ENCODE peak calls at places on chromosomes 3 and 15, in four cellular contexts. One of them, this sample, is unnamed.

GRCh38 chr3:186477033-186477432 is 67.1 kb downstream of the CRYGS start:
- DNase-seq in HFF-Myc: no peak
- DNase-seq in cardiac fibroblast: no peak
- DNase-seq in foreskin melanocyte: no peak
- DNase-seq in this sample: no peak

GRCh38 chr3:126526668-126527005 is 2.7 kb downstream of the CHST13 start:
- DNase-seq in HFF-Myc: no peak
- DNase-seq in cardiac fibroblast: no peak
- DNase-seq in foreskin melanocyte: no peak
- DNase-seq in this sample: no peak

GRCh38 chr3:45583021-45583851 is 11.3 kb upstream of the LIMD1 start:
- DNase-seq in HFF-Myc: no peak
- DNase-seq in foreskin melanocyte: peak
- DNase-seq in cardiac fibroblast: peak
- DNase-seq in this sample: peak

GRCh38 chr15:67850995-67851535 is 11.2 kb upstream of the RNU6-1 start:
- DNase-seq in HFF-Myc: no peak
- DNase-seq in foreskin melanocyte: no peak
- DNase-seq in cardiac fibroblast: peak
- DNase-seq in this sample: no peak

GRCh38 chr15:34437687-34438086 is at the start of gene GOLGA8A:
- DNase-seq in foreskin melanocyte: no peak
- DNase-seq in HFF-Myc: peak
- DNase-seq in cardiac fibroblast: peak
- DNase-seq in this sample: peak

GRCh38 chr15:70156781-70157261 is 59.1 kb upstream of the TLE3 start:
- DNase-seq in cardiac fibroblast: peak
- DNase-seq in foreskin melanocyte: no peak
- DNase-seq in HFF-Myc: no peak
- DNase-seq in this sample: no peak

GRCh38 chr3:8761866-8762265 is 7.5 kb downstream of the OXTR start:
- DNase-seq in cardiac fibroblast: no peak
- DNase-seq in foreskin melanocyte: no peak
- DNase-seq in HFF-Myc: no peak
- DNase-seq in this sample: no peak

GRCh38 chr3:195352895-195353488 is 82.0 kb upstream of the XXYLT1 start:
- DNase-seq in cardiac fibroblast: peak
- DNase-seq in HFF-Myc: peak
- DNase-seq in foreskin melanocyte: peak
- DNase-seq in this sample: no peak

GRCh38 chr3:113533534-113533892 is 1.2 kb downstream of the SIDT1 start:
- DNase-seq in foreskin melanocyte: no peak
- DNase-seq in HFF-Myc: no peak
- DNase-seq in cardiac fibroblast: no peak
- DNase-seq in this sample: no peak

GRCh38 chr15:27410986-27411385 is 440.0 kb downstream of the GABRG3 start:
- DNase-seq in foreskin melanocyte: no peak
- DNase-seq in cardiac fibroblast: no peak
- DNase-seq in HFF-Myc: no peak
- DNase-seq in this sample: no peak

GRCh38 chr15:88430051-88430450 is 37.1 kb downstream of the MRPL46 start:
- DNase-seq in HFF-Myc: no peak
- DNase-seq in foreskin melanocyte: no peak
- DNase-seq in cardiac fibroblast: no peak
- DNase-seq in this sample: no peak

GRCh38 chr15:34608517-34608916 is 25.1 kb upstream of the GOLGA8B start:
- DNase-seq in HFF-Myc: no peak
- DNase-seq in cardiac fibroblast: no peak
- DNase-seq in foreskin melanocyte: no peak
- DNase-seq in this sample: no peak

GRCh38 chr3:58059349-58060321 is 51.4 kb downstream of the FLNB start:
- DNase-seq in HFF-Myc: no peak
- DNase-seq in cardiac fibroblast: peak
- DNase-seq in foreskin melanocyte: no peak
- DNase-seq in this sample: no peak

GRCh38 chr3:24503499-24504176 is 9.0 kb upstream of the THRB start:
- DNase-seq in foreskin melanocyte: no peak
- DNase-seq in cardiac fibroblast: no peak
- DNase-seq in HFF-Myc: no peak
- DNase-seq in this sample: no peak

GRCh38 chr3:34725774-34726173 is 913.6 kb upstream of the ARPP21 start:
- DNase-seq in foreskin melanocyte: no peak
- DNase-seq in HFF-Myc: no peak
- DNase-seq in cardiac fibroblast: no peak
- DNase-seq in this sample: no peak

GRCh38 chr3:78825118-78825857 is 942.5 kb downstream of the ROBO1 start:
- DNase-seq in cardiac fibroblast: no peak
- DNase-seq in foreskin melanocyte: no peak
- DNase-seq in HFF-Myc: no peak
- DNase-seq in this sample: no peak

GRCh38 chr3:187807086-187807862 is 62.0 kb upstream of the BCL6 start:
- DNase-seq in cardiac fibroblast: peak
- DNase-seq in HFF-Myc: no peak
- DNase-seq in foreskin melanocyte: no peak
- DNase-seq in this sample: no peak

GRCh38 chr3:63228677-63229076 is 49.4 kb upstream of the SYNPR start:
- DNase-seq in foreskin melanocyte: no peak
- DNase-seq in HFF-Myc: peak
- DNase-seq in cardiac fibroblast: peak
- DNase-seq in this sample: peak

GRCh38 chr3:127708837-127709236 is 36.1 kb downstream of the ABTB1 start:
- DNase-seq in cardiac fibroblast: no peak
- DNase-seq in HFF-Myc: no peak
- DNase-seq in foreskin melanocyte: no peak
- DNase-seq in this sample: no peak

GRCh38 chr3:173399001-173399400 is 1.5 kb downstream of the NLGN1 start:
- DNase-seq in cardiac fibroblast: no peak
- DNase-seq in HFF-Myc: no peak
- DNase-seq in foreskin melanocyte: no peak
- DNase-seq in this sample: peak

GRCh38 chr3:171953300-171954022 is 85.9 kb upstream of the FNDC3B start:
- DNase-seq in HFF-Myc: no peak
- DNase-seq in cardiac fibroblast: no peak
- DNase-seq in foreskin melanocyte: peak
- DNase-seq in this sample: peak

GRCh38 chr3:133384331-133385027 is 15.4 kb upstream of the BFSP2 start:
- DNase-seq in cardiac fibroblast: peak
- DNase-seq in HFF-Myc: no peak
- DNase-seq in foreskin melanocyte: peak
- DNase-seq in this sample: peak

GRCh38 chr3:56858331-56858730 is 56.6 kb upstream of the ARHGEF3 start:
- DNase-seq in cardiac fibroblast: no peak
- DNase-seq in HFF-Myc: no peak
- DNase-seq in foreskin melanocyte: peak
- DNase-seq in this sample: peak

GRCh38 chr3:25911525-25912295 is 121.8 kb downstream of the OXSM start:
- DNase-seq in HFF-Myc: no peak
- DNase-seq in cardiac fibroblast: no peak
- DNase-seq in foreskin melanocyte: no peak
- DNase-seq in this sample: no peak

GRCh38 chr15:101062063-101062462 is 142.9 kb downstream of the LRRK1 start:
- DNase-seq in cardiac fibroblast: no peak
- DNase-seq in foreskin melanocyte: no peak
- DNase-seq in HFF-Myc: no peak
- DNase-seq in this sample: no peak

GRCh38 chr3:144557515-144557914 is 585.9 kb downstream of the DIPK2A start:
- DNase-seq in HFF-Myc: no peak
- DNase-seq in cardiac fibroblast: no peak
- DNase-seq in foreskin melanocyte: no peak
- DNase-seq in this sample: no peak

GRCh38 chr3:51343918-51344687 is 41.0 kb upstream of the MANF start:
- DNase-seq in HFF-Myc: no peak
- DNase-seq in foreskin melanocyte: no peak
- DNase-seq in cardiac fibroblast: peak
- DNase-seq in this sample: no peak

GRCh38 chr3:171700653-171701052 is 109.6 kb downstream of the PLD1 start:
- DNase-seq in cardiac fibroblast: no peak
- DNase-seq in foreskin melanocyte: no peak
- DNase-seq in HFF-Myc: no peak
- DNase-seq in this sample: no peak

GRCh38 chr15:70060214-70061085 is 37.3 kb downstream of the TLE3 start:
- DNase-seq in foreskin melanocyte: no peak
- DNase-seq in HFF-Myc: no peak
- DNase-seq in cardiac fibroblast: no peak
- DNase-seq in this sample: no peak

This sample was measured in COLO829.